ENCODE peak calls at places on chromosomes 1 and 21, in six cellular contexts. A is caudate nucleus, S is neural crest cell, N is COR-L47, V is hepatocyte, Y is psoas muscle. P is an unnamed sample.
A peak's percentile ranks its signal among the peaks of the same experiment; 100 is the strongest.

GRCh38 chr1:82485591-82486369 is 685.0 kb downstream of the ADGRL2 start:
- DNase-seq in A (no peak), S (no peak), N (peak; percentile 46), V (peak; percentile 32), Y (peak; percentile 13), P (peak; percentile 16)

GRCh38 chr1:210292276-210292851 is 36.3 kb upstream of the HHAT start:
- DNase-seq in A (no peak), S (peak; percentile 60), N (peak; percentile 32), V (peak; percentile 84), Y (peak; percentile 55), P (no peak)

GRCh38 chr21:33949516-33950424 is 34.2 kb upstream of the ATP5PO start:
- DNase-seq in A (no peak), S (no peak), N (no peak), V (no peak), Y (no peak), P (no peak)

GRCh38 chr1:60068393-60069045 is 5.1 kb downstream of the C1orf87 start:
- DNase-seq in A (no peak), S (no peak), N (no peak), V (no peak), Y (no peak), P (no peak)

GRCh38 chr1:214685906-214686305 is 82.9 kb downstream of the CENPF start:
- DNase-seq in A (no peak), S (no peak), N (peak; percentile 7), V (no peak), Y (no peak), P (no peak)

GRCh38 chr1:24659993-24660665 is 17.0 kb downstream of the SRRM1 start:
- DNase-seq in A (no peak), S (no peak), N (no peak), V (no peak), Y (no peak), P (no peak)

GRCh38 chr1:198902616-198903140 is 263.8 kb downstream of the PTPRC start:
- DNase-seq in A (no peak), S (peak; percentile 5), N (no peak), V (no peak), Y (no peak), P (no peak)

GRCh38 chr1:180842052-180842451 is 70.6 kb upstream of the KIAA1614 start:
- DNase-seq in A (no peak), S (no peak), N (no peak), V (no peak), Y (no peak), P (no peak)

GRCh38 chr1:24897263-24898151 is 32.6 kb downstream of the RUNX3 start:
- DNase-seq in A (no peak), S (no peak), N (no peak), V (no peak), Y (no peak), P (no peak)

P was measured in posterior cingulate gyrus.